ENCODE peak calls at places on chromosomes 2 and 18, in four cellular contexts. A, U, V and T are unnamed samples.

GRCh38 chr18:6401687-6402086 is 13.0 kb downstream of the L3MBTL4 start:
- DNase-seq in A (no peak), V (no peak), U (no peak), T (no peak)

GRCh38 chr2:107633580-107634147 is 193.0 kb upstream of the RGPD4 start:
- DNase-seq in U (peak; percentile 40), V (no peak), A (no peak), T (peak; percentile 42)

GRCh38 chr2:174971868-174972781 is 33.1 kb downstream of the CHN1 start:
- DNase-seq in V (no peak), A (no peak), U (no peak), T (peak; percentile 76)

GRCh38 chr18:77815666-77816338 is 566.2 kb downstream of the GALR1 start:
- DNase-seq in V (no peak), A (no peak), U (no peak), T (no peak)

GRCh38 chr2:128451636-128452411 is 133.2 kb upstream of the HS6ST1 start:
- DNase-seq in A (no peak), U (no peak), V (no peak), T (no peak)

GRCh38 chr2:149894760-149895159 is 307.2 kb upstream of the MMADHC start:
- DNase-seq in V (no peak), U (no peak), A (no peak), T (no peak)

GRCh38 chr18:41643427-41643826 is 311.6 kb upstream of the PIK3C3 start:
- DNase-seq in U (no peak), A (no peak), V (no peak), T (no peak)

GRCh38 chr2:44086639-44087036 is 82.0 kb upstream of the PPM1B start:
- DNase-seq in V (no peak), A (no peak), U (no peak), T (no peak)

GRCh38 chr2:203427061-203427460 is 98.9 kb downstream of the ABI2 start:
- DNase-seq in U (no peak), V (no peak), A (no peak), T (peak; percentile 35)

GRCh38 chr2:1868683-1869141 is 124.4 kb upstream of the PXDN start:
- DNase-seq in V (no peak), A (no peak), U (no peak), T (no peak)

GRCh38 chr2:240595381-240596079 is 9.0 kb downstream of the CAPN10 start:
- DNase-seq in U (peak; percentile 55), V (peak; percentile 64), A (no peak), T (peak; percentile 30)

GRCh38 chr2:2726163-2726562 is 395.1 kb upstream of the MYT1L start:
- DNase-seq in A (no peak), U (no peak), V (no peak), T (no peak)

GRCh38 chr2:182064024-182064880 is 78.6 kb downstream of the PPP1R1C start:
- DNase-seq in A (no peak), U (no peak), V (no peak), T (no peak)

GRCh38 chr2:174682578-174683391 is 81.5 kb downstream of the CHRNA1 start:
- DNase-seq in V (no peak), A (no peak), U (no peak), T (peak; percentile 55)

GRCh38 chr2:234467289-234467688 is 29.6 kb downstream of the ARL4C start:
- DNase-seq in A (no peak), U (no peak), V (no peak), T (no peak)

GRCh38 chr2:54496920-54497319 is 40.8 kb downstream of the SPTBN1 start:
- DNase-seq in A (no peak), V (no peak), U (no peak), T (no peak)

GRCh38 chr2:62042944-62043343 is 137.5 kb downstream of the COMMD1 start:
- DNase-seq in A (no peak), V (no peak), U (no peak), T (no peak)

GRCh38 chr2:196276421-196276820 is 105.0 kb upstream of the STK17B start:
- DNase-seq in U (no peak), V (peak; percentile 39), A (no peak), T (no peak)

GRCh38 chr2:218256612-218257350 is 4.0 kb upstream of the GPBAR1 start:
- DNase-seq in U (no peak), V (no peak), A (no peak), T (no peak)

GRCh38 chr2:47028846-47029560 is 113.4 kb upstream of the MCFD2 start:
- DNase-seq in V (no peak), A (no peak), U (no peak), T (no peak)

GRCh38 chr2:29317801-29318485 is 202.7 kb downstream of the CLIP4 start:
- DNase-seq in V (no peak), U (no peak), A (no peak), T (no peak)

GRCh38 chr2:235609746-235610145 is 115.9 kb downstream of the AGAP1 start:
- DNase-seq in V (no peak), A (no peak), U (no peak), T (no peak)

GRCh38 chr2:106107509-106108131 is 86.5 kb downstream of the UXS1 start:
- DNase-seq in A (no peak), U (no peak), V (no peak), T (peak; percentile 13)

GRCh38 chr2:38666578-38666926 is 638 bp downstream of the GALM start:
- DNase-seq in A (no peak), U (peak; percentile 34), V (peak; percentile 66), T (no peak)

GRCh38 chr2:236684534-236685256 is 115.1 kb downstream of the ACKR3 start:
- DNase-seq in U (no peak), A (no peak), V (no peak), T (no peak)

GRCh38 chr2:30252723-30253688 is 21.7 kb downstream of the LBH start:
- DNase-seq in A (no peak), U (peak; percentile 89), V (no peak), T (peak; percentile 87)

GRCh38 chr18:24271381-24272331 is 126.0 kb downstream of the OSBPL1A start:
- DNase-seq in A (no peak), V (peak; percentile 4), U (no peak), T (peak; percentile 80)

DNA sequence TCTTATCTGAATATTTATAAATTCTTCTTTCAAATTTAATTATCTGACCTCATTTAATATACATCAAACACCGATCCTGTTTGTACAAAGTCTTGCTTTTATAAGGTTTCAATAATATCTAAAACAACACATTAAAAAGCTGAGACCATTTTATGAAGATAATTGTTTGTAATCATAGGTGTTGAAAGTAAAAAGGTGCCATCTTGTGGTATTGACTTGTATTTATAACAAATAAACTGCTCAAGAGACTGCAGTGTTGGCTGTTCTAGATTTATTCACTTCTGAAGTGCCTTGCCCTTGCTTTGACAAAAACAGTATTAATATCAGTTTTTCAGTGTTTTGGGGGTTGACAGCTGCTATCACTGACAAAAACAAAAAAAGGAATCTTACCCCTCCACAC is 286.8 kb upstream of the HNMT start:
- DNase-seq in U (no peak), A (no peak), V (no peak), T (no peak)
- TF ChIP-seq MYC in U (no peak), A (no peak), V (no peak), T (no peak)

GRCh38 chr2:222518570-222519381 is 94.4 kb downstream of the SGPP2 start:
- DNase-seq in U (no peak), V (no peak), A (no peak), T (no peak)
- TF ChIP-seq BHLHE40 in U (no peak), V (no peak), A (no peak), T (no peak)

DNA sequence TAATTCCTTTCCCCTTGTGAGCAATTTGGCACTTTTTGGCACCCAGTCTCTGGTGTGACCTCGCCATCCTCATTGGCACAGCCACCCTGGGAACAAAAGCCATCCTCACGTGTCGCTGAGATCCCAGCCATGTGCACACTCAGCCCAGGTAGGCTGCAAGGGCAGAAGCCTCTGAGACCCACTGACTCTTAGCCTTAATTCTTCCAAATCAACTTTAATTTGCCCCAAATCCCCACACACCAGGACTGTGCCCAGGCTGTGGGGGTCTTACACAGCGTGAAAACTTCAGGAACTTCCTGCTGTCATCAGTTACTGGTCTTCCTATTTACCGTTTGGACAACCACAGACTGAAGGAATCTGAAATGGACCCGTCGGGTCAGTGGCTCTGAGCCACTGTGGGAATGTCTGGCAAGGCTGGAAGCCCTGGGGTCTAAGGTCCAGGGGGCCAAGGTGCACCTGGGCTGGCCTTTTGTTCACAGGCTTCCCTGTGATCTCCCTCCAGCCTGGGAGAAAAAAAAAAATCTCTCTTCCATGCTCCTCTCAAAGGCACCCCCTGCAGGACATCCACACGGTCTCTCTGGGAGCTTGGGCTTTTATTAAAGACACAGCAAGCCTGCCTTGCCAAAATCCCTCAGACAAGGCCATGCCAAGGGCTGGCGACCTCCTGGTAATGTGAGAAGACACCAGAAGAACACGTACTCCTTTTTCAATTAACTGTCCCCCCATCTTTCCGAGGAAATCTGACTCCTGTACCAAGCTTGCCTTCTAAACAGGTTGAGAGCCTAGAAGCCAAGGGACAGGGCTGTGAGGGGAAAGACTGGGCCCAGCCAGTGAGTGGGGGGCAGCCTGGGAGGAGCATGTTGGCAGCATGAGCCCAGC is 42.1 kb upstream of the LAPTM4A start:
- DNase-seq in A (no peak), V (peak; percentile 95), U (peak; percentile 57), T (peak; percentile 78)
- TF ChIP-seq MYC in A (no peak), V (no peak), U (no peak), T (no peak)

DNA sequence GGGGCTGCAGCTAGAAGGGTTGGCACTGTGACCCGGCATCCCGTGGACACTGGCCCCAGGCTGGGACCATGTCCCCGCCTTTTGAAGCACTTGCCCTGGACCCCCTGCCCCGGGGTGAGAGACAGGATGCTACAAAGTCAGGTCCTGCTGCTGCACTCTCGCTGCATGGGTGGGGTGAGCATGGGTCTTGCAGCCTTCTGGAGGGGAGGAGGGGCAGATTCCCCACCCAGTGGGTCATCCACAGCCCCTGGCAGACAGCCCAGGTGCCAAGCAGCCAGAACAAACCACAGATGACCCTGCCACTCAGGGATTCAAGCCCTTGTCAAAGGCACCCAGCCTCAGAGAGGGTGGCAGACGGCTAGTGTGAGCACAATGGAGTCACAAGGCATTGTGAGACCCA is 5.7 kb upstream of the NMUR1 start:
- DNase-seq in U (no peak), A (no peak), V (no peak), T (no peak)
- TF ChIP-seq BHLHE40 in U (no peak), A (no peak), V (no peak), T (no peak)

DNA sequence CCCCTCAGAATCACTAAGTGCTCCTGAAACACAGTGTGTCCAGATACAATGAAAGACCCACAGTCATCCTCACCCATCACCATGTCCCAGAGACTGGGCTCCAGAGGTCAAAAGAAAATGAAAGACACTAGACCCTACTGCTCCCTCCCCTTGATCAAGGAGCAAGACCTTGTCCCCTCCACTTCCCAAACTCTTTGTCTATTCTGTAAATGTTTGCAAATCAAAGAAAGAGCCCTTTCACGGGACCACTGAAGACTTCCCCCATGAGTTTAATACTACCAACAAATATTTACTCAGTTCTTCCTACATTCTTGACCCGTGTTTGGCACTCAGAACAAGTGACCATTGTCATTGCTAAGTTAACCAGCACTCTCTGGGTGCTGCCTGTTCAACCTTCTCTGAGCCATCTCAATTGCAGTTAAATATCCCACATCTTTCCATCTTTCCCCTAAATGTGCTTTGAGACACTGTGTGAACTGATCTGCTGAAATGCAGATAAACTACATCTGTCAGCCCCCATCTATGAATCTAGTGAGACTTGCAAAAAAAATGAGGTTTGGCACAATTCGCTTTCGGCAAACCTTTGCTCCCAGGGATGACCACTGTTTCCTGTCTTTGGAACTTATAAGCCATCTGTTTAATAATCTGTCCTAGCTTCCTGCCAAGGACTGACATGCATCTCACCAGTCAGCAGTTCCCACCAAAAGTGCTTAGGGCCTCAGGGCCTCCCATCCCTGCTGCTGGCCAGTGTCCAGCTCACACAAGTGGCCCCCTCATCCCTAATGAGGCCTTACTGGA is 170.3 kb downstream of the GFPT1 start:
- DNase-seq in A (no peak), U (no peak), V (peak; percentile 100), T (no peak)
- TF ChIP-seq MYC in A (no peak), U (no peak), V (peak; percentile 69), T (no peak)

GRCh38 chr2:207695293-207695692 is 16.1 kb upstream of the CCNYL1 start:
- DNase-seq in U (no peak), A (no peak), V (no peak), T (no peak)
- TF ChIP-seq BHLHE40 in U (no peak), A (no peak), V (no peak), T (no peak)